ENCODE peak calls at places on chromosomes 6 and 20, in four cellular contexts. V is DND-41, H is OCI-LY7, L is MM.1S. R is an unnamed sample. For H3K9me3, the result is how much of the 10 kb centered on the place peaks cover.

GRCh38 chr20:47326718-47327137 is 29.8 kb downstream of the ZMYND8 start:
- DNase-seq in V (no peak), H (no peak), L (no peak), R (no peak)

GRCh38 chr20:61933481-61933950 is 132.2 kb downstream of the TAF4 start:
- DNase-seq in H (no peak), V (no peak), L (no peak), R (no peak)

GRCh38 chr6:133277228-133277894 is 36.2 kb downstream of the EYA4 start:
- DNase-seq in L (no peak), H (no peak), V (no peak), R (peak)

GRCh38 chr6:31877651-31878161 is 1.1 kb downstream of the SLC44A4 start:
- DNase-seq in V (no peak), H (no peak), L (no peak), R (no peak)

GRCh38 chr6:146803601-146804000 is 204.8 kb downstream of the ADGB start:
- DNase-seq in V (no peak), L (no peak), H (no peak), R (no peak)

GRCh38 chr6:33904050-33904827 is 100.4 kb upstream of the MLN start:
- DNase-seq in L (peak), H (no peak), V (peak), R (peak)

GRCh38 chr6:133242761-133243590 is 1.8 kb downstream of the EYA4 start:
- DNase-seq in V (no peak), H (no peak), L (peak), R (peak)

GRCh38 chr6:2630891-2631458 is 119.7 kb downstream of the MYLK4 start:
- DNase-seq in L (no peak), V (no peak), H (no peak), R (no peak)

GRCh38 chr6:46323312-46323965 is 152.7 kb upstream of the ENPP5 start:
- DNase-seq in L (no peak), H (no peak), V (no peak), R (no peak)

GRCh38 chr20:54726687-54727086 is 251.3 kb downstream of the DOK5 start:
- DNase-seq in H (no peak), V (no peak), L (peak), R (no peak)

GRCh38 chr20:4603724-4604123 is 118.0 kb upstream of the PRND start:
- DNase-seq in L (no peak), V (no peak), H (no peak), R (no peak)

DNA sequence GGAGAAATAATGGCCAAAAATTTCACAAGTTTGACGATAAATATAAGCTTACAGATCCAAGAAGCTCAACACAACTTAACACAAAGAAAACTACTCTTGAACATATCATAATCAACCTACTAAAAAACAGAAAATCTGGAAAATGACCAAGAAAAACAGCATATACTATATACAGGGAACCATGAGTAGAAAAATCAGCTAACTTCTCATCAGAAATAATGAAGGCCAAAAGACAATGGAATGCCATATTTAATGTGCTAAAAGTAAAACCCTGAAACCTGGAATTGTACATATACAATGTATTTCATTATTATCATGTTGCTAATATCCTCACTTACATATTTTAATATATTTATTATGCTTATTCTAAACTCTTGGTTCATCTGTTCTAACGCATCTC is 25.3 kb downstream of the MAPK13 start:
- DNase-seq in V (no peak), L (no peak), H (no peak), R (no peak)
- H3K9me3 ChIP-seq in V (under half), L (under half), H (under half), R (under half)

GRCh38 chr6:115001726-115002436 is 659.1 kb upstream of the HS3ST5 start:
- DNase-seq in H (peak), V (no peak), L (peak), R (no peak)
- H2AFZ ChIP-seq in H (peak), V (no peak), L (peak), R (no peak)

DNA sequence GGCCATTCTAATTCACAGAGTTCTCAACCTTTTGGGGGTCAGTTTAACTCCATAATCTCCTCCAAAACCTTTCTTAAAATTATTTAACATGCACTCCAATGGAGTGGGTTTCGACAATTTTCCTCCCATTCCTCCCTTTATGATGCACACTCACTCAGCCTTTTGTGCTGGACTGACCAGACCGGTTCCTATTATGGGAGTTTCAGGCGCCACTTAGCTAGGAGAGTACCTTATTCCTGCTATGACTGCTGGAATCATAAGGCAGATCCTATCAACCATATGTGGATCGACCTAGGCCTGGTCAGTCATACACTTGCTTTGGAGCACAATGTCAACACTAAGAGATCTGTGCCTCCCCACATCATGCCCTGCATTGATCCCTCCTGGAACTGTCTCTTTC is 63.9 kb upstream of the MOCS1 start:
- DNase-seq in V (no peak), L (no peak), H (no peak), R (no peak)
- H3K9me3 ChIP-seq in V (under half), L (under half), H (under half), R (under half)

GRCh38 chr6:77650098-77650663 is 2.7 kb upstream of the MEI4 start:
- DNase-seq in H (no peak), V (no peak), L (peak), R (peak)
- H2AFZ ChIP-seq in H (no peak), V (no peak), L (peak), R (peak)

DNA sequence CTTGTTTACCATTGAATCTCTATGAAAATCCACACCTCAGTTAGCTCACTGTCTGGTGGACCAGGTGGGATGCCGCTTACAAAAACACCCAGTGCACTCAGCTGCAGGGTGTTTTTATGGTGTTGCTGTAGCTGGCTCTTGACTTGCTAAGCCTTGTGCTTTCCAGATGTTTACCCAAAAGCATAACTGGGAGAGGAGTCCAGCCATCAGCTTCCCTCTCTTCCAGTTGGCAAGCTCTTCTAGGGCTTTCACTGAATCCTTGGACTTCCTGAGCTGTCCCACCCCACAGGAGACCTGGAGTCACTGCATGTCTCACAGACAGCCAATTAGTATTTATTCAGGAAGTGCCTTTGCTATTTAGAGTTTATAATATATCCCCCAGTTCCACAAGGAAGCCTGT is 210.9 kb downstream of the FNDC1 start:
- DNase-seq in H (no peak), V (no peak), L (no peak), R (no peak)
- H3K9me3 ChIP-seq in H (under half), V (under half), L (under half), R (under half)

GRCh38 chr20:63661959-63662812 is 4.1 kb downstream of the RTEL1 start:
- DNase-seq in H (no peak), V (no peak), L (no peak), R (no peak)
- H2AFZ ChIP-seq in H (no peak), V (no peak), L (no peak), R (no peak)

GRCh38 chr20:55918471-55918870 is 86.8 kb downstream of the CBLN4 start:
- DNase-seq in H (no peak), V (no peak), L (no peak), R (no peak)
- H3K9me3 ChIP-seq in H (under half), V (under half), L (under half), R (under half)

GRCh38 chr6:43966374-43966658 is 160.9 kb downstream of the MRPL14 start:
- DNase-seq in V (no peak), H (no peak), L (no peak), R (no peak)

GRCh38 chr6:43963877-43964658 is 163.2 kb downstream of the MRPL14 start:
- DNase-seq in H (no peak), L (no peak), V (peak), R (no peak)

GRCh38 chr6:43963203-43963602 is 164.0 kb downstream of the MRPL14 start:
- DNase-seq in V (no peak), L (no peak), H (no peak), R (no peak)

GRCh38 chr6:43965628-43966373 is 161.5 kb downstream of the MRPL14 start:
- DNase-seq in L (no peak), H (no peak), V (peak), R (no peak)

DNA sequence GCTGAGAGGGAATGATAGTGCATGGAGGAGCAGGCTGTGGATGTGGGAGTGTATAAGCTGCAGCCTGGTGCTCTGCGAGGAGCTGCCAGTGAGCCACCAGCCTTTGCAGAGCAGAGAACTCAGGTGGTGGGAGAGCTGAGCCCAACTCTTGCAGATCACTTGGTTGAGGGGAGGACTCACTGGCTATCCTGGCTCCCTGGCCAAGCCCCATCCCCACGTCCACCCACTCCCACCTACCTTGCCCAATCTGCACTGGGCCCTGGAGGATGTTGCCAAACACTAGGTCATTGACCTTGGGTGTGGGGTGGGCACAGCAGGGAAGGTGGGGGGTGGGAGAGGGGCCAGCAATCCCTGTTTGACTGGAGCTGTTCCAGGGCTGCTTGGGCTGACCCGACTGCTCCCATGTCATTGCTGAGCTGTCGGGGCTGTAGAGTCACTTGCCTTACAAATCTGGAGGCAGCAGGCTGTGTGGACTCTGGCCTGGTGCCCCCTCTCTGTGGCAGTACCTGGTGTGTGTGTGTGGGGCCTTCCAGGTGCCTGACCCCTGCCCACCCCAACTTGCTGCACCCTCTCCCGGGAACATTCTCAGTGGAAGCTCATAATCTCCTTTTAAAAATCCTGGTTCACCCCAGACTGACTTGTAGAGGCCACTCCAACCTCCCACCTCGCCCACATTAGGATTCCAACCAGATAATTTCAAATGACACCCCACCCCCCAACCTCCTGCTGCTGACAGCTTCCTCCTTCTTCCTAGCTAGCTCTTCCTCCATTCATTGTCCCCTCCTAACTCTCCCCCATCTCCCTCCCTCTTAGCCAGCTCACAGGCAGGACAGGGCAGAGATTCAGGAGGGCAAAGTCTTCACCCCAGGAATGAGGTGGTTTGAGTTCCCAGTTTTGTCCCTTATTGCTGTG is 162.3 kb downstream of the MRPL14 start:
- DNase-seq in H (no peak), L (no peak), V (peak), R (no peak)
- H2AFZ ChIP-seq in H (no peak), L (no peak), V (no peak), R (no peak)

GRCh38 chr6:66082914-66083313 is 375.9 kb upstream of the EYS start:
- DNase-seq in V (no peak), H (no peak), L (no peak), R (no peak)

DNA sequence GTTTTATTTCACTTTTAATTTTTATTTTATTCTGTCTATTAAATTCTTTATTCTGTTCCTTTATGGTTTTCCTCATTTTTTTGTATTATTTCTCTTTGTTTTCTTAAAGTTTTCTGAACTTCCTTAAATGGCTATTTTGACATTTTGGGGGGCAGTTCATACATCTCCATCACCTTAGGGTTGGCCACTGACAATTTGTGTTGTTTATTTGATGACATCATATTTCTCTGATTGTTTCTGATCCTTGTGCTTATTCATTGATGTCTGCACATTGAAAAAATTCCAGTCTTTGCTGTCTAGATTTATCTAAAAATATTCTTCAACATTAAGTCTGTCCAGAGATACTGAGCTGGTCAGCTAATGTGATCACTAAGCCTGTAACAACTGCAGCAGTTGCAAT is 379.5 kb upstream of the EYS start:
- DNase-seq in L (no peak), H (no peak), V (no peak), R (no peak)
- H3K9me3 ChIP-seq in L (under half), H (under half), V (under half), R (under half)